ENCODE peak calls at places on chromosomes 2 and 18, in seven cellular contexts. D, X, C, F, P, Z and W are unnamed samples.
A peak's percentile ranks its signal among the peaks of the same experiment; 100 is the strongest.

GRCh38 chr2:68426885-68427579 is 40.1 kb downstream of the FBXO48 start:
- DNase-seq in D (no peak), X (no peak), C (peak; percentile 92), F (no peak), P (peak; percentile 48), Z (no peak), W (no peak)

GRCh38 chr2:866009-866680 is 84.5 kb upstream of the SNTG2 start:
- DNase-seq in D (no peak), X (no peak), C (no peak), F (no peak), P (no peak), Z (no peak), W (no peak)

GRCh38 chr2:135150711-135151110 is 98.6 kb downstream of the RAB3GAP1 start:
- DNase-seq in D (no peak), X (no peak), C (no peak), F (no peak), P (no peak), Z (no peak), W (no peak)

GRCh38 chr2:4972472-4972871 is 719.7 kb upstream of the SOX11 start:
- DNase-seq in D (no peak), X (no peak), C (no peak), F (no peak), P (no peak), Z (no peak), W (no peak)

GRCh38 chr2:217246108-217246507 is 386.2 kb upstream of the TNP1 start:
- DNase-seq in D (no peak), X (no peak), C (no peak), F (no peak), P (no peak), Z (no peak), W (no peak)

GRCh38 chr2:172088245-172089004 is 3.1 kb downstream of the DLX1 start:
- DNase-seq in D (peak; percentile 11), X (no peak), C (no peak), F (no peak), P (peak; percentile 38), Z (no peak), W (no peak)

GRCh38 chr2:183123117-183123958 is 905 bp upstream of the NUP35 start:
- DNase-seq in D (no peak), X (no peak), C (no peak), F (no peak), P (no peak), Z (no peak), W (no peak)

GRCh38 chr2:229713371-229714079 is 830 bp downstream of the DNER start:
- DNase-seq in D (no peak), X (peak; percentile 75), C (no peak), F (no peak), P (peak; percentile 26), Z (no peak), W (no peak)

GRCh38 chr18:32349728-32350395 is 120.8 kb downstream of the GAREM1 start:
- DNase-seq in D (peak; percentile 58), X (peak; percentile 16), C (no peak), F (no peak), P (no peak), Z (no peak), W (no peak)

GRCh38 chr18:77478619-77479018 is 229.0 kb downstream of the GALR1 start:
- DNase-seq in D (peak; percentile 68), X (no peak), C (peak; percentile 76), F (no peak), P (no peak), Z (no peak), W (peak; percentile 23)

GRCh38 chr18:77068321-77068841 is 64.2 kb downstream of the MBP start:
- DNase-seq in D (no peak), X (peak; percentile 9), C (peak; percentile 25), F (peak; percentile 45), P (no peak), Z (no peak), W (peak; percentile 75)

GRCh38 chr18:75799449-75800330 is 372.2 kb upstream of the SMIM21 start:
- DNase-seq in D (no peak), X (no peak), C (no peak), F (no peak), P (no peak), Z (no peak), W (no peak)

GRCh38 chr2:173972636-173973035 is 7.5 kb upstream of the SP3 start:
- DNase-seq in D (no peak), X (no peak), C (no peak), F (no peak), P (no peak), Z (no peak), W (no peak)

GRCh38 chr2:2108189-2108588 is 222.9 kb downstream of the MYT1L start:
- DNase-seq in D (no peak), X (no peak), C (no peak), F (no peak), P (no peak), Z (no peak), W (no peak)

GRCh38 chr2:163778045-163778753 is 42.4 kb upstream of the FIGN start:
- DNase-seq in D (no peak), X (no peak), C (no peak), F (no peak), P (no peak), Z (no peak), W (no peak)

GRCh38 chr2:48607307-48608014 is 10.2 kb upstream of the GTF2A1L start:
- DNase-seq in D (no peak), X (no peak), C (peak; percentile 1), F (no peak), P (no peak), Z (no peak), W (no peak)

GRCh38 chr2:147156970-147157369 is 687.9 kb upstream of the ACVR2A start:
- DNase-seq in D (no peak), X (no peak), C (no peak), F (no peak), P (no peak), Z (no peak), W (no peak)

GRCh38 chr2:193542762-193543161 is 1348.0 kb upstream of the TMEFF2 start:
- DNase-seq in D (no peak), X (peak; percentile 64), C (no peak), F (no peak), P (no peak), Z (no peak), W (no peak)

GRCh38 chr18:48902023-48902855 is 48.5 kb downstream of the SMAD7 start:
- DNase-seq in D (peak; percentile 38), X (peak; percentile 78), C (peak; percentile 35), F (no peak), P (no peak), Z (no peak), W (peak; percentile 80)

GRCh38 chr2:129812071-129812470 is 167.4 kb upstream of the RAB6C start:
- DNase-seq in D (peak; percentile 72), X (no peak), C (peak; percentile 100), F (no peak), P (peak; percentile 34), Z (no peak), W (peak; percentile 92)

GRCh38 chr2:174824098-174824497 is 59.8 kb upstream of the CHRNA1 start:
- DNase-seq in D (no peak), X (no peak), C (no peak), F (no peak), P (no peak), Z (no peak), W (no peak)

GRCh38 chr2:7292154-7292553 is 374.9 kb downstream of the RNF144A start:
- DNase-seq in D (no peak), X (no peak), C (peak; percentile 1), F (no peak), P (no peak), Z (no peak), W (no peak)

GRCh38 chr2:7430421-7430868 is 513.2 kb downstream of the RNF144A start:
- DNase-seq in D (no peak), X (no peak), C (no peak), F (peak; percentile 38), P (no peak), Z (no peak), W (no peak)